ENCODE peak calls at places on chromosomes 1 and 21, in ten cellular contexts. S is fibroblast of pulmonary artery; P is heart left ventricle; T is GM12878; X is CD8-positive, alpha-beta T cell; N is psoas muscle; E is prostate gland; V is AG04449; R is lower lobe of right lung; U is body of pancreas. Q is an unnamed sample.

GRCh38 chr1:14921057-14921456 is 232.5 kb upstream of the TMEM51 start:
- DNase-seq in S (peak; percentile 42), P (peak; percentile 23), T (peak; percentile 24), X (no peak), N (no peak), E (no peak), V (no peak), R (no peak), U (peak; percentile 28), Q (no peak)

GRCh38 chr1:39639333-39640130 is at the start of gene HEYL:
- DNase-seq in S (peak; percentile 31), P (peak; percentile 86), T (no peak), X (peak; percentile 10), N (peak; percentile 87), E (no peak), V (no peak), R (peak; percentile 84), U (peak; percentile 92), Q (no peak)

GRCh38 chr1:61318319-61319125 is 236.2 kb downstream of the NFIA start:
- DNase-seq in S (peak; percentile 91), P (peak; percentile 24), T (peak; percentile 71), X (no peak), N (no peak), E (no peak), V (peak; percentile 21), R (no peak), U (peak; percentile 62), Q (peak; percentile 81)

GRCh38 chr1:238783633-238784032 is 602.7 kb upstream of the CHRM3 start:
- DNase-seq in S (no peak), P (no peak), T (no peak), X (no peak), N (no peak), E (no peak), V (no peak), R (no peak), U (no peak), Q (no peak)

GRCh38 chr1:35935989-35936388 is 5.1 kb downstream of the AGO3 start:
- DNase-seq in S (no peak), P (no peak), T (peak; percentile 26), X (no peak), N (no peak), E (no peak), V (no peak), R (no peak), U (no peak), Q (no peak)

GRCh38 chr1:214777364-214777763 is 174.4 kb downstream of the CENPF start:
- DNase-seq in S (no peak), P (no peak), T (no peak), X (no peak), N (no peak), E (no peak), V (no peak), R (no peak), U (no peak), Q (no peak)

GRCh38 chr1:92493139-92493538 is 6.4 kb upstream of the GFI1 start:
- DNase-seq in S (no peak), P (no peak), T (no peak), X (no peak), N (no peak), E (no peak), V (no peak), R (no peak), U (no peak), Q (no peak)

GRCh38 chr1:204162498-204163074 is 3.6 kb downstream of the REN start:
- DNase-seq in S (peak; percentile 68), P (peak; percentile 74), T (no peak), X (peak; percentile 61), N (peak; percentile 89), E (peak; percentile 90), V (peak; percentile 12), R (peak; percentile 86), U (peak; percentile 84), Q (no peak)

GRCh38 chr1:26372039-26372438 is 511 bp downstream of the ZNF683 start:
- DNase-seq in S (no peak), P (no peak), T (no peak), X (no peak), N (no peak), E (no peak), V (no peak), R (no peak), U (no peak), Q (no peak)

GRCh38 chr1:18907021-18907913 is 4.9 kb upstream of the ALDH4A1 start:
- DNase-seq in S (peak; percentile 80), P (peak; percentile 57), T (no peak), X (peak; percentile 35), N (peak; percentile 74), E (peak; percentile 55), V (no peak), R (peak; percentile 73), U (peak; percentile 65), Q (no peak)

GRCh38 chr1:167658574-167659328 is 28.7 kb downstream of the RCSD1 start:
- DNase-seq in S (no peak), P (no peak), T (no peak), X (no peak), N (no peak), E (no peak), V (no peak), R (no peak), U (no peak), Q (no peak)

GRCh38 chr21:42670058-42670830 is 16.8 kb downstream of the PDE9A start:
- DNase-seq in S (no peak), P (no peak), T (no peak), X (no peak), N (no peak), E (no peak), V (no peak), R (no peak), U (no peak), Q (no peak)

GRCh38 chr21:42669069-42669468 is 15.6 kb downstream of the PDE9A start:
- DNase-seq in S (peak; percentile 30), P (no peak), T (no peak), X (no peak), N (no peak), E (peak; percentile 46), V (no peak), R (no peak), U (no peak), Q (no peak)

GRCh38 chr21:42672699-42673458 is 19.5 kb downstream of the PDE9A start:
- DNase-seq in S (peak; percentile 80), P (no peak), T (no peak), X (no peak), N (no peak), E (no peak), V (no peak), R (no peak), U (no peak), Q (no peak)

GRCh38 chr21:42671778-42672593 is 18.6 kb downstream of the PDE9A start:
- DNase-seq in S (no peak), P (no peak), T (no peak), X (no peak), N (no peak), E (peak; percentile 81), V (no peak), R (no peak), U (no peak), Q (no peak)

DNA sequence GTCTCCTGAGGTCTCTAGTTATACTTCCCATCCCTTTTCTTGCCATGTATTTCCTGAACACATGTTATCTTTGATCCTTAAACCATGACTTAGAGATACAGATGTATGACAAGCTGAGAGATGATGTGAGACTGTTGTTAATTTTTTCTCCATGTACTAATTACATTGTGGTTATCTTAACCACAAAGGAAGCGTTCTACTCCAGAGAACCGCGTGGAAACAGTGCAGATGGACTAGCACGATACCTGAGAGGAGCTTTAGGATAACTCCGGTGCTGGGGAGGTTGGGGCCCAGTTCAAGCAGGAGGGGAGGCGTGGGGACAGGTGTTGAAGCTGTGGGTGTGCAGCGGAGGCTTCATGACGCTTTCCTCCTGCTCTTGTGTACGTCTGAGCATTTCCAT is 17.5 kb downstream of the PDE9A start:
- DNase-seq in S (no peak), P (no peak), T (no peak), X (no peak), N (no peak), E (no peak), V (no peak), R (no peak), U (no peak), Q (no peak)
- TF ChIP-seq CTCF in S (no peak), P (no peak), T (no peak), X (no peak), N (no peak), E (no peak), V (no peak), R (no peak), U (no peak), Q (no peak)

DNA sequence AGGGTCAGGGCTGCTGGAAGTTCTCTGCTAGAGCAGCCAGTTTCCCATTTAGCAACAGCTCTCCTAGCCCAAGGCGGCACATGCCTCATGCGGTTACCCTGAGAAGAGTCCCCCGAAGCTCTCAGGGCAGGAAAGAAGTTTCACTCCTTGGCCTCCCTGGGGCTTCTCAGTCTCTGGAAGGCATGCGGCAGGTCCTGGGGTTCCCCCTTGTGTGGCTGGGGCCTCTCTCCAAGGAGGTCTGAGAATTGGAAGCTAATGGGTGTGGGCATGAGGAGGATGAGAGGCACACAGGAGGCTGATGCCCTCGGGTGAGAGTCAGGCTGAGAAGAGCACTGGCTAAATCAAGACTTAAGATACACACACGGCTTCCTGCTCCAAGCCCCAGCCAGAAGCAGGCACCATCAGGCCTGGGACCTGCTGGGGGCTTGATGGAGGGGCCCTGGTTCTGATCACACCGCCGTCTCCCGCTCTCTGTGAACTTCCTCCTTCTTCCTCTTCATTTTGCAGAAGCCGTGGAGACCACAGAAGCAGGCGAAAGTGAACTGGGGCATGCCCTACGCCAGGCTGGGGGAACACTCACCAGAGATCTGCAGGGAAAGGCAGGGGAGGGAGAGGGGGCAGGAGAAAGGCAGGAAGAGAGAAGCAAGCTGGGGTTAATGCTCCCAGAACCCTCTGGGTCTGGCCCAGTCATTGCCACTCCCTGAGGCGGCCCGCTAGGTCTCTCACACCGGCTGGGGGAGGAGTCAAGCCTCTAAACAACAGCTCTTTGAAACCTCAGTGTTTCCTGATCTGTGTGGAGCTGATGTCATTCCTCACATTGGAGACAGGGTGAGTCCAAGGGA is 15.1 kb downstream of the BLACAT1 start:
- DNase-seq in S (peak; percentile 74), P (peak; percentile 43), T (peak; percentile 47), X (peak; percentile 32), N (no peak), E (peak; percentile 56), V (no peak), R (peak; percentile 78), U (peak; percentile 86), Q (peak; percentile 5)
- H3K4me3 ChIP-seq in S (no peak overlapping the region), P (no peak overlapping the region), T (peak overlapping the region; percentile 60), X (peak overlapping the region; percentile 53), N (no peak overlapping the region), E (no peak overlapping the region), V (no peak overlapping the region), R (peak overlapping the region; percentile 24), U (no peak overlapping the region), Q (no peak overlapping the region)

DNA sequence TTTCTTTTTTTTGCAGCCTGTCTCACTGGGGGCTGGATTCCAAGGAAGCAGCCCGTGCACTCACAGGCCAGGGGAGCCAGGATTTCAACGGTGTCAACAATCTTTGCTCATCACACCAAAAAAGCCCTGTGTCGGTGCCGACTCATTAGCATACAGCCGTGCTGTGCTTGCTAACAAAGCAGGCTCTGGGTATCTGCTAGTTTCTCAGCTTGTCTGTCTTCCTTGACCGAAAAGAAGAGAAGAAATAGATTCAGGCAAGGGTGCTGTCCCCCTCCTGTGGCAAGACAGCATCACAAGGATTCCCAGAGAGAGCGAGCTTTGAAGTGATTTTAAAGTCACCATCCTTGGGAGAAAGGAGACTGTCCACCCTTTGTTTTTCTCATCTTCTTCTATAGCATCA is 214.7 kb downstream of the SDCCAG8 start:
- DNase-seq in S (no peak), P (no peak), T (no peak), X (no peak), N (no peak), E (no peak), V (no peak), R (no peak), U (no peak), Q (no peak)
- TF ChIP-seq CTCF in S (no peak), P (no peak), T (no peak), X (no peak), N (no peak), E (no peak), V (peak; percentile 18), R (no peak), U (no peak), Q (no peak)

GRCh38 chr21:45460011-45460565 is 55.1 kb downstream of the COL18A1 start:
- DNase-seq in S (no peak), P (no peak), T (no peak), X (no peak), N (peak; percentile 43), E (no peak), V (no peak), R (no peak), U (no peak), Q (no peak)
- H3K4me3 ChIP-seq in S (no peak overlapping the region), P (no peak overlapping the region), T (no peak overlapping the region), X (no peak overlapping the region), N (no peak overlapping the region), E (no peak overlapping the region), V (no peak overlapping the region), R (no peak overlapping the region), U (no peak overlapping the region), Q (no peak overlapping the region)